ENCODE peak calls at places on chromosomes 2 and 18, in five cellular contexts. One of them, this sample, is unnamed. For H3K4me1, the result is how much of the 10 kb centered on the place peaks cover.

GRCh38 chr2:38145226-38145625 is 69.3 kb upstream of the CYP1B1 start:
- DNase-seq in cardiac muscle cell: no peak
- DNase-seq in CD8-positive, alpha-beta T cell: no peak
- DNase-seq in heart left ventricle: no peak
- DNase-seq in ovary: no peak
- DNase-seq in this sample: no peak

GRCh38 chr2:146301287-146301686 is 1543.5 kb upstream of the ACVR2A start:
- DNase-seq in CD8-positive, alpha-beta T cell: no peak
- DNase-seq in cardiac muscle cell: no peak
- DNase-seq in heart left ventricle: no peak
- DNase-seq in ovary: no peak
- DNase-seq in this sample: no peak

GRCh38 chr2:62672601-62673000 is 32.9 kb upstream of the EHBP1 start:
- DNase-seq in ovary: no peak
- DNase-seq in CD8-positive, alpha-beta T cell: no peak
- DNase-seq in heart left ventricle: no peak
- DNase-seq in cardiac muscle cell: peak
- DNase-seq in this sample: no peak

GRCh38 chr18:67730884-67731283 is 214.4 kb upstream of the DSEL start:
- DNase-seq in CD8-positive, alpha-beta T cell: no peak
- DNase-seq in ovary: no peak
- DNase-seq in heart left ventricle: no peak
- DNase-seq in cardiac muscle cell: no peak
- DNase-seq in this sample: no peak

GRCh38 chr2:172063446-172063845 is 21.9 kb upstream of the DLX1 start:
- DNase-seq in CD8-positive, alpha-beta T cell: no peak
- DNase-seq in ovary: no peak
- DNase-seq in heart left ventricle: no peak
- DNase-seq in cardiac muscle cell: no peak
- DNase-seq in this sample: no peak

GRCh38 chr2:240162032-240162431 is 21.6 kb upstream of the OTOS start:
- DNase-seq in CD8-positive, alpha-beta T cell: no peak
- DNase-seq in heart left ventricle: no peak
- DNase-seq in cardiac muscle cell: no peak
- DNase-seq in ovary: no peak
- DNase-seq in this sample: no peak

GRCh38 chr2:54632733-54633692 is 90.4 kb upstream of the EML6 start:
- DNase-seq in ovary: no peak
- DNase-seq in cardiac muscle cell: no peak
- DNase-seq in CD8-positive, alpha-beta T cell: no peak
- DNase-seq in heart left ventricle: peak
- DNase-seq in this sample: peak

GRCh38 chr2:64837116-64837704 is 152.0 kb upstream of the SLC1A4 start:
- DNase-seq in ovary: peak
- DNase-seq in cardiac muscle cell: no peak
- DNase-seq in CD8-positive, alpha-beta T cell: no peak
- DNase-seq in heart left ventricle: no peak
- DNase-seq in this sample: no peak

GRCh38 chr2:188364033-188364432 is 72.4 kb downstream of the GULP1 start:
- DNase-seq in heart left ventricle: no peak
- DNase-seq in CD8-positive, alpha-beta T cell: no peak
- DNase-seq in ovary: no peak
- DNase-seq in cardiac muscle cell: no peak
- DNase-seq in this sample: no peak

GRCh38 chr2:17239550-17239949 is 278.7 kb downstream of the RAD51AP2 start:
- DNase-seq in ovary: no peak
- DNase-seq in CD8-positive, alpha-beta T cell: no peak
- DNase-seq in cardiac muscle cell: no peak
- DNase-seq in heart left ventricle: no peak
- DNase-seq in this sample: no peak

GRCh38 chr2:37656512-37657423 is 14.7 kb downstream of the CDC42EP3 start:
- DNase-seq in ovary: no peak
- DNase-seq in cardiac muscle cell: no peak
- DNase-seq in CD8-positive, alpha-beta T cell: no peak
- DNase-seq in heart left ventricle: no peak
- DNase-seq in this sample: no peak

GRCh38 chr2:222732774-222733173 is 61.3 kb downstream of the MOGAT1 start:
- DNase-seq in ovary: no peak
- DNase-seq in cardiac muscle cell: no peak
- DNase-seq in heart left ventricle: no peak
- DNase-seq in CD8-positive, alpha-beta T cell: no peak
- DNase-seq in this sample: no peak

GRCh38 chr2:176112375-176113302 is 3.9 kb upstream of the HOXD10 start:
- DNase-seq in cardiac muscle cell: no peak
- DNase-seq in CD8-positive, alpha-beta T cell: no peak
- DNase-seq in ovary: peak
- DNase-seq in heart left ventricle: no peak
- DNase-seq in this sample: no peak

GRCh38 chr2:216275890-216276289 is 96.4 kb downstream of the MARCHF4 start:
- DNase-seq in heart left ventricle: no peak
- DNase-seq in ovary: no peak
- DNase-seq in CD8-positive, alpha-beta T cell: no peak
- DNase-seq in cardiac muscle cell: no peak
- DNase-seq in this sample: no peak

GRCh38 chr2:100747551-100747950 is 72.4 kb upstream of the NPAS2 start:
- DNase-seq in cardiac muscle cell: no peak
- DNase-seq in CD8-positive, alpha-beta T cell: no peak
- DNase-seq in heart left ventricle: no peak
- DNase-seq in ovary: no peak
- DNase-seq in this sample: no peak

GRCh38 chr2:28419003-28419704 is 26.5 kb downstream of the FOSL2 start:
- DNase-seq in heart left ventricle: no peak
- DNase-seq in CD8-positive, alpha-beta T cell: no peak
- DNase-seq in ovary: no peak
- DNase-seq in cardiac muscle cell: no peak
- DNase-seq in this sample: peak

GRCh38 chr2:70984576-70985282 is 6.3 kb downstream of the ANKRD53 start:
- DNase-seq in CD8-positive, alpha-beta T cell: peak
- DNase-seq in heart left ventricle: peak
- DNase-seq in ovary: peak
- DNase-seq in cardiac muscle cell: peak
- DNase-seq in this sample: peak

GRCh38 chr2:137133231-137133630 is 367.9 kb downstream of the THSD7B start:
- DNase-seq in ovary: no peak
- DNase-seq in cardiac muscle cell: no peak
- DNase-seq in heart left ventricle: no peak
- DNase-seq in CD8-positive, alpha-beta T cell: no peak
- DNase-seq in this sample: no peak

GRCh38 chr2:21279525-21279924 is 155.8 kb downstream of the TDRD15 start:
- DNase-seq in CD8-positive, alpha-beta T cell: no peak
- DNase-seq in cardiac muscle cell: peak
- DNase-seq in ovary: no peak
- DNase-seq in heart left ventricle: peak
- DNase-seq in this sample: no peak

GRCh38 chr18:12880532-12880892 is 3.5 kb downstream of the PTPN2 start:
- DNase-seq in CD8-positive, alpha-beta T cell: no peak
- DNase-seq in ovary: no peak
- DNase-seq in heart left ventricle: no peak
- DNase-seq in cardiac muscle cell: no peak
- DNase-seq in this sample: no peak

GRCh38 chr18:48854780-48855179 is 96.0 kb downstream of the SMAD7 start:
- DNase-seq in ovary: no peak
- DNase-seq in cardiac muscle cell: no peak
- DNase-seq in CD8-positive, alpha-beta T cell: no peak
- DNase-seq in heart left ventricle: peak
- DNase-seq in this sample: no peak

GRCh38 chr2:60442608-60443007 is 110.8 kb downstream of the BCL11A start:
- DNase-seq in cardiac muscle cell: no peak
- DNase-seq in ovary: no peak
- DNase-seq in CD8-positive, alpha-beta T cell: no peak
- DNase-seq in heart left ventricle: no peak
- DNase-seq in this sample: no peak

GRCh38 chr2:209644842-209645241 is 126.8 kb upstream of the UNC80 start:
- DNase-seq in CD8-positive, alpha-beta T cell: no peak
- DNase-seq in cardiac muscle cell: no peak
- DNase-seq in heart left ventricle: no peak
- DNase-seq in ovary: no peak
- DNase-seq in this sample: no peak

GRCh38 chr2:73985318-73986084 is 791 bp downstream of the TET3 start:
- DNase-seq in cardiac muscle cell: peak
- DNase-seq in heart left ventricle: peak
- DNase-seq in ovary: peak
- DNase-seq in CD8-positive, alpha-beta T cell: peak
- DNase-seq in this sample: peak

GRCh38 chr2:18262601-18263000 is 297.9 kb downstream of the RDH14 start:
- DNase-seq in ovary: no peak
- DNase-seq in CD8-positive, alpha-beta T cell: no peak
- DNase-seq in cardiac muscle cell: no peak
- DNase-seq in heart left ventricle: no peak
- DNase-seq in this sample: no peak

GRCh38 chr18:79512461-79513380 is 117.0 kb downstream of the NFATC1 start:
- DNase-seq in ovary: peak
- DNase-seq in cardiac muscle cell: no peak
- DNase-seq in CD8-positive, alpha-beta T cell: no peak
- DNase-seq in heart left ventricle: no peak
- DNase-seq in this sample: peak

GRCh38 chr2:231535961-231536360 is 5.7 kb upstream of the NMUR1 start:
- DNase-seq in CD8-positive, alpha-beta T cell: no peak
- DNase-seq in heart left ventricle: peak
- DNase-seq in cardiac muscle cell: no peak
- DNase-seq in ovary: no peak
- DNase-seq in this sample: no peak

GRCh38 chr2:113111823-113112287 is 15.5 kb upstream of the IL1RN start:
- DNase-seq in heart left ventricle: no peak
- DNase-seq in cardiac muscle cell: no peak
- DNase-seq in CD8-positive, alpha-beta T cell: no peak
- DNase-seq in ovary: no peak
- DNase-seq in this sample: no peak

GRCh38 chr18:46291149-46291548 is 187.0 kb downstream of the HAUS1 start:
- DNase-seq in CD8-positive, alpha-beta T cell: no peak
- DNase-seq in ovary: no peak
- DNase-seq in heart left ventricle: no peak
- DNase-seq in cardiac muscle cell: no peak
- DNase-seq in this sample: no peak

GRCh38 chr2:73516033-73516432 is 126.2 kb downstream of the NAT8 start:
- DNase-seq in ovary: no peak
- DNase-seq in CD8-positive, alpha-beta T cell: no peak
- DNase-seq in cardiac muscle cell: no peak
- DNase-seq in heart left ventricle: no peak
- DNase-seq in this sample: no peak

GRCh38 chr2:177265386-177265690 is 811 bp upstream of the NFE2L2 start:
- DNase-seq in ovary: no peak
- DNase-seq in cardiac muscle cell: no peak
- DNase-seq in CD8-positive, alpha-beta T cell: peak
- DNase-seq in heart left ventricle: no peak
- DNase-seq in this sample: no peak

GRCh38 chr18:31612124-31612523 is 20.4 kb downstream of the TTR start:
- DNase-seq in cardiac muscle cell: peak
- DNase-seq in CD8-positive, alpha-beta T cell: no peak
- DNase-seq in ovary: no peak
- DNase-seq in heart left ventricle: no peak
- DNase-seq in this sample: no peak

GRCh38 chr18:12990977-12991838 is at the start of gene CEP192:
- DNase-seq in ovary: peak
- DNase-seq in heart left ventricle: peak
- DNase-seq in cardiac muscle cell: peak
- DNase-seq in CD8-positive, alpha-beta T cell: peak
- DNase-seq in this sample: peak

GRCh38 chr2:64727843-64728463 is 74.2 kb upstream of the SERTAD2 start:
- DNase-seq in heart left ventricle: no peak
- DNase-seq in CD8-positive, alpha-beta T cell: no peak
- DNase-seq in cardiac muscle cell: no peak
- DNase-seq in ovary: no peak
- DNase-seq in this sample: no peak

GRCh38 chr2:197599285-197599965 is 76.0 kb downstream of the RFTN2 start:
- DNase-seq in cardiac muscle cell: no peak
- DNase-seq in CD8-positive, alpha-beta T cell: peak
- DNase-seq in heart left ventricle: no peak
- DNase-seq in ovary: no peak
- DNase-seq in this sample: no peak

GRCh38 chr2:38866773-38867443 is 8.8 kb downstream of the DHX57 start:
- DNase-seq in ovary: no peak
- DNase-seq in cardiac muscle cell: no peak
- DNase-seq in heart left ventricle: no peak
- DNase-seq in CD8-positive, alpha-beta T cell: no peak
- DNase-seq in this sample: no peak

DNA sequence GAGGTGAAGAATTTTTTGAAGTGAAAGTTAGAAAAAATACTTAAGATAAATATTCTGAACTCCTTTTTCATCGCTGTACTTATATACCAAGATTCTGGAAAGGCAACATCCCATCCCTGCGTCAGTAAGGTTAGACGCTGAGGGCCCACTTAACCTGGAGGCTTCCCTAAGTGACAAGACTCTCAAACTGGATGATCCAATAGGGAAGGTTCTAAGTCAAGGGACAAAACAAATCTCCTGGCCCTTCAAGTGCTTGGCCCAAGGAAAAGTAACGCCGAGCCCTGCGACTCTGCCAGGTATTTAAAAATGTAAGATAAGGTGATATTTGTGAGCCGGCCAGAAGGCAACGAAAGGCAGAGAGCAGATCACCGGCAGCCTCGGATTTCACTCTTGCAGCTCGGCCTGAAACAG is 1.3 kb downstream of the STK39 start:
- DNase-seq in ovary: no peak
- DNase-seq in cardiac muscle cell: no peak
- DNase-seq in heart left ventricle: no peak
- DNase-seq in CD8-positive, alpha-beta T cell: no peak
- DNase-seq in this sample: no peak
- H3K4me1 ChIP-seq in ovary: under half
- H3K4me1 ChIP-seq in cardiac muscle cell: under half
- H3K4me1 ChIP-seq in heart left ventricle: under half
- H3K4me1 ChIP-seq in CD8-positive, alpha-beta T cell: under half
- H3K4me1 ChIP-seq in this sample: under half

GRCh38 chr2:223922308-223922707 is 22.8 kb downstream of the WDFY1 start:
- DNase-seq in CD8-positive, alpha-beta T cell: no peak
- DNase-seq in cardiac muscle cell: no peak
- DNase-seq in ovary: no peak
- DNase-seq in heart left ventricle: no peak
- DNase-seq in this sample: no peak
- H3K27ac ChIP-seq in CD8-positive, alpha-beta T cell: no peak
- H3K27ac ChIP-seq in cardiac muscle cell: no peak
- H3K27ac ChIP-seq in ovary: no peak
- H3K27ac ChIP-seq in heart left ventricle: no peak
- H3K27ac ChIP-seq in this sample: no peak

GRCh38 chr2:226873051-226873620 is 37.3 kb downstream of the RHBDD1 start:
- DNase-seq in cardiac muscle cell: no peak
- DNase-seq in heart left ventricle: no peak
- DNase-seq in CD8-positive, alpha-beta T cell: no peak
- DNase-seq in ovary: no peak
- DNase-seq in this sample: no peak
- TF ChIP-seq CTCF in cardiac muscle cell: no peak
- TF ChIP-seq CTCF in heart left ventricle: no peak
- TF ChIP-seq CTCF in CD8-positive, alpha-beta T cell: no peak
- TF ChIP-seq CTCF in ovary: no peak
- TF ChIP-seq CTCF in this sample: no peak

DNA sequence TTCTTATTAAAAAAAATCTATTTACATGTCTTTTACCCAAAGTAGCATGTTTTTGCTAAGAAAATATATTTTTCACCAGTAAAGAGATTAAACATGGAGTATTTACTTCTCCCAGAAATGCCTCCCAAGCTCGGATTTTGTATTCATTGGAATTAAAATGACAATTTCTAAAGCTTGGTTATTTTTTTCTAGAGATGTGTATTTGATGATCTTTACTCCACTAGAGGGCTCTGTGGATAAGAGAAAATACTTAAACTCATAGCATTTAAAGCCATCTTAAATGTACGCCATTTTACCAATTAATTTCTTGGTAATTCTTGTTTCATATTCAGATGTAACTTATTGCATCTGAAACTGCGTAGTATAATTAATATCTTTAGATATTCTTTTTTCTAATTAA is 461.4 kb downstream of the GALR1 start:
- DNase-seq in heart left ventricle: no peak
- DNase-seq in CD8-positive, alpha-beta T cell: no peak
- DNase-seq in ovary: no peak
- DNase-seq in cardiac muscle cell: peak
- DNase-seq in this sample: no peak
- H3K4me1 ChIP-seq in heart left ventricle: under half
- H3K4me1 ChIP-seq in CD8-positive, alpha-beta T cell: under half
- H3K4me1 ChIP-seq in ovary: under half
- H3K4me1 ChIP-seq in cardiac muscle cell: under half
- H3K4me1 ChIP-seq in this sample: under half